ENCODE peak calls at places on chromosomes 11 and 22, in five cellular contexts. One of them, this sample, is unnamed.

GRCh38 chr11:122920579-122920978 is 38.0 kb downstream of the JHY start:
- DNase-seq in neural progenitor cell: peak; percentile 79
- DNase-seq in mesenchymal stem cell: no peak
- DNase-seq in mammary epithelial cell: no peak
- DNase-seq in GM12878: no peak
- DNase-seq in this sample: no peak

GRCh38 chr11:73852049-73852448 is 24.6 kb downstream of the COA4 start:
- DNase-seq in neural progenitor cell: no peak
- DNase-seq in mesenchymal stem cell: no peak
- DNase-seq in mammary epithelial cell: no peak
- DNase-seq in GM12878: no peak
- DNase-seq in this sample: no peak

GRCh38 chr11:46381046-46381835 is at the start of gene MDK:
- DNase-seq in neural progenitor cell: peak; percentile 91
- DNase-seq in mesenchymal stem cell: no peak
- DNase-seq in mammary epithelial cell: no peak
- DNase-seq in GM12878: no peak
- DNase-seq in this sample: no peak

GRCh38 chr11:35969089-35970046 is 25.5 kb downstream of the LDLRAD3 start:
- DNase-seq in neural progenitor cell: no peak
- DNase-seq in mesenchymal stem cell: peak; percentile 49
- DNase-seq in mammary epithelial cell: no peak
- DNase-seq in GM12878: no peak
- DNase-seq in this sample: no peak

GRCh38 chr22:17501679-17502285 is 61.5 kb upstream of the SLC25A18 start:
- DNase-seq in neural progenitor cell: peak; percentile 67
- DNase-seq in mesenchymal stem cell: peak; percentile 65
- DNase-seq in mammary epithelial cell: peak; percentile 53
- DNase-seq in GM12878: peak; percentile 57
- DNase-seq in this sample: peak; percentile 46

GRCh38 chr22:22936915-22937656 is 49.5 kb downstream of the IGLL5 start:
- DNase-seq in neural progenitor cell: no peak
- DNase-seq in mesenchymal stem cell: no peak
- DNase-seq in mammary epithelial cell: no peak
- DNase-seq in GM12878: no peak
- DNase-seq in this sample: no peak

GRCh38 chr11:72958790-72959189 is 144.6 kb downstream of the ATG16L2 start:
- DNase-seq in neural progenitor cell: no peak
- DNase-seq in mesenchymal stem cell: peak; percentile 22
- DNase-seq in mammary epithelial cell: no peak
- DNase-seq in GM12878: no peak
- DNase-seq in this sample: peak; percentile 47

GRCh38 chr22:22520020-22520656 is at the start of gene ZNF280A:
- DNase-seq in neural progenitor cell: peak; percentile 47
- DNase-seq in mesenchymal stem cell: no peak
- DNase-seq in mammary epithelial cell: no peak
- DNase-seq in GM12878: no peak
- DNase-seq in this sample: no peak

GRCh38 chr22:49406047-49406650 is 421.5 kb downstream of the BRD1 start:
- DNase-seq in neural progenitor cell: no peak
- DNase-seq in mesenchymal stem cell: no peak
- DNase-seq in mammary epithelial cell: no peak
- DNase-seq in GM12878: no peak
- DNase-seq in this sample: no peak

GRCh38 chr11:85307381-85307780 is 319.8 kb downstream of the DLG2 start:
- DNase-seq in neural progenitor cell: no peak
- DNase-seq in mesenchymal stem cell: no peak
- DNase-seq in mammary epithelial cell: no peak
- DNase-seq in GM12878: no peak
- DNase-seq in this sample: peak; percentile 41

GRCh38 chr11:45149483-45150056 is 3.1 kb downstream of the PRDM11 start:
- DNase-seq in neural progenitor cell: no peak
- DNase-seq in mesenchymal stem cell: no peak
- DNase-seq in mammary epithelial cell: no peak
- DNase-seq in GM12878: no peak
- DNase-seq in this sample: no peak

GRCh38 chr22:45834241-45834640 is 142.7 kb downstream of the WNT7B start:
- DNase-seq in neural progenitor cell: no peak
- DNase-seq in mesenchymal stem cell: no peak
- DNase-seq in mammary epithelial cell: no peak
- DNase-seq in GM12878: no peak
- DNase-seq in this sample: no peak

GRCh38 chr11:70725272-70725671 is 326.9 kb downstream of the CTTN start:
- DNase-seq in neural progenitor cell: no peak
- DNase-seq in mesenchymal stem cell: no peak
- DNase-seq in mammary epithelial cell: no peak
- DNase-seq in GM12878: no peak
- DNase-seq in this sample: no peak

GRCh38 chr22:41992496-41992895 is 6.1 kb upstream of the WBP2NL start:
- DNase-seq in neural progenitor cell: no peak
- DNase-seq in mesenchymal stem cell: no peak
- DNase-seq in mammary epithelial cell: no peak
- DNase-seq in GM12878: no peak
- DNase-seq in this sample: no peak

GRCh38 chr11:118176400-118177134 is at the start of gene SCN2B:
- DNase-seq in neural progenitor cell: no peak
- DNase-seq in mesenchymal stem cell: no peak
- DNase-seq in mammary epithelial cell: no peak
- DNase-seq in GM12878: no peak
- DNase-seq in this sample: no peak

GRCh38 chr22:41822289-41823057 is 10.4 kb upstream of the SREBF2 start:
- DNase-seq in neural progenitor cell: peak; percentile 35
- DNase-seq in mesenchymal stem cell: peak; percentile 83
- DNase-seq in mammary epithelial cell: peak; percentile 86
- DNase-seq in GM12878: peak; percentile 47
- DNase-seq in this sample: peak; percentile 76

GRCh38 chr11:68950268-68950667 is 30.5 kb downstream of the MRGPRD start:
- DNase-seq in neural progenitor cell: peak; percentile 79
- DNase-seq in mesenchymal stem cell: peak; percentile 55
- DNase-seq in mammary epithelial cell: no peak
- DNase-seq in GM12878: no peak
- DNase-seq in this sample: no peak

GRCh38 chr22:44191036-44191454 is 10.3 kb downstream of the PARVG start:
- DNase-seq in neural progenitor cell: no peak
- DNase-seq in mesenchymal stem cell: no peak
- DNase-seq in mammary epithelial cell: peak; percentile 25
- DNase-seq in GM12878: no peak
- DNase-seq in this sample: peak; percentile 14

GRCh38 chr22:45867906-45868555 is 108.9 kb downstream of the WNT7B start:
- DNase-seq in neural progenitor cell: no peak
- DNase-seq in mesenchymal stem cell: no peak
- DNase-seq in mammary epithelial cell: no peak
- DNase-seq in GM12878: no peak
- DNase-seq in this sample: no peak

GRCh38 chr11:77152846-77153245 is 24.8 kb downstream of the MYO7A start:
- DNase-seq in neural progenitor cell: no peak
- DNase-seq in mesenchymal stem cell: no peak
- DNase-seq in mammary epithelial cell: no peak
- DNase-seq in GM12878: no peak
- DNase-seq in this sample: peak; percentile 35

GRCh38 chr22:39526736-39527171 is 5.8 kb downstream of the RPS19BP1 start:
- DNase-seq in neural progenitor cell: peak; percentile 25
- DNase-seq in mesenchymal stem cell: peak; percentile 20
- DNase-seq in mammary epithelial cell: no peak
- DNase-seq in GM12878: no peak
- DNase-seq in this sample: no peak

GRCh38 chr11:47132490-47132889 is 44.2 kb downstream of the ARFGAP2 start:
- DNase-seq in neural progenitor cell: no peak
- DNase-seq in mesenchymal stem cell: no peak
- DNase-seq in mammary epithelial cell: no peak
- DNase-seq in GM12878: no peak
- DNase-seq in this sample: no peak

GRCh38 chr22:37544955-37545702 is 15.2 kb upstream of the CDC42EP1 start:
- DNase-seq in neural progenitor cell: peak; percentile 83
- DNase-seq in mesenchymal stem cell: peak; percentile 84
- DNase-seq in mammary epithelial cell: peak; percentile 80
- DNase-seq in GM12878: no peak
- DNase-seq in this sample: no peak

GRCh38 chr22:37549704-37550059 is 10.6 kb upstream of the CDC42EP1 start:
- DNase-seq in neural progenitor cell: peak; percentile 40
- DNase-seq in mesenchymal stem cell: peak; percentile 60
- DNase-seq in mammary epithelial cell: no peak
- DNase-seq in GM12878: no peak
- DNase-seq in this sample: peak; percentile 60

GRCh38 chr22:37546436-37547248 is 13.6 kb upstream of the CDC42EP1 start:
- DNase-seq in neural progenitor cell: peak; percentile 70
- DNase-seq in mesenchymal stem cell: peak; percentile 99
- DNase-seq in mammary epithelial cell: no peak
- DNase-seq in GM12878: no peak
- DNase-seq in this sample: no peak

GRCh38 chr22:37545703-37546435 is 14.4 kb upstream of the CDC42EP1 start:
- DNase-seq in neural progenitor cell: peak; percentile 89
- DNase-seq in mesenchymal stem cell: peak; percentile 100
- DNase-seq in mammary epithelial cell: peak; percentile 73
- DNase-seq in GM12878: no peak
- DNase-seq in this sample: peak; percentile 89

GRCh38 chr22:37547249-37547741 is 13.0 kb upstream of the CDC42EP1 start:
- DNase-seq in neural progenitor cell: no peak
- DNase-seq in mesenchymal stem cell: peak; percentile 57
- DNase-seq in mammary epithelial cell: no peak
- DNase-seq in GM12878: no peak
- DNase-seq in this sample: no peak
- H3K9ac ChIP-seq in neural progenitor cell: no peak overlapping the region
- H3K9ac ChIP-seq in mesenchymal stem cell: peak overlapping the region; percentile 63
- H3K9ac ChIP-seq in mammary epithelial cell: no peak overlapping the region
- H3K9ac ChIP-seq in GM12878: no peak overlapping the region
- H3K9ac ChIP-seq in this sample: no peak overlapping the region

GRCh38 chr11:10695821-10696220 is 2.3 kb upstream of the IRAG1 start:
- DNase-seq in neural progenitor cell: no peak
- DNase-seq in mesenchymal stem cell: peak; percentile 72
- DNase-seq in mammary epithelial cell: no peak
- DNase-seq in GM12878: no peak
- DNase-seq in this sample: no peak

GRCh38 chr11:10693509-10694071 is at the start of gene IRAG1:
- DNase-seq in neural progenitor cell: peak; percentile 11
- DNase-seq in mesenchymal stem cell: peak; percentile 74
- DNase-seq in mammary epithelial cell: no peak
- DNase-seq in GM12878: no peak
- DNase-seq in this sample: peak; percentile 62

GRCh38 chr11:10696797-10697620 is 3.5 kb upstream of the IRAG1 start:
- DNase-seq in neural progenitor cell: no peak
- DNase-seq in mesenchymal stem cell: no peak
- DNase-seq in mammary epithelial cell: no peak
- DNase-seq in GM12878: no peak
- DNase-seq in this sample: no peak

GRCh38 chr11:10692716-10693115 is 839 bp downstream of the IRAG1 start:
- DNase-seq in neural progenitor cell: no peak
- DNase-seq in mesenchymal stem cell: no peak
- DNase-seq in mammary epithelial cell: no peak
- DNase-seq in GM12878: no peak
- DNase-seq in this sample: no peak

GRCh38 chr11:10694481-10695239 is 1.1 kb upstream of the IRAG1 start:
- DNase-seq in neural progenitor cell: no peak
- DNase-seq in mesenchymal stem cell: peak; percentile 26
- DNase-seq in mammary epithelial cell: no peak
- DNase-seq in GM12878: no peak
- DNase-seq in this sample: peak; percentile 62
- H3K27ac ChIP-seq in neural progenitor cell: no peak overlapping the region
- H3K27ac ChIP-seq in mesenchymal stem cell: no peak overlapping the region
- H3K27ac ChIP-seq in mammary epithelial cell: no peak overlapping the region
- H3K27ac ChIP-seq in GM12878: no peak overlapping the region
- H3K27ac ChIP-seq in this sample: no peak overlapping the region

GRCh38 chr11:111605681-111606080 is 3.4 kb downstream of the SIK2 start:
- DNase-seq in neural progenitor cell: no peak
- DNase-seq in mesenchymal stem cell: no peak
- DNase-seq in mammary epithelial cell: no peak
- DNase-seq in GM12878: no peak
- DNase-seq in this sample: no peak

GRCh38 chr11:111604392-111605009 is 2.3 kb downstream of the SIK2 start:
- DNase-seq in neural progenitor cell: peak; percentile 79
- DNase-seq in mesenchymal stem cell: peak; percentile 67
- DNase-seq in mammary epithelial cell: peak; percentile 34
- DNase-seq in GM12878: peak; percentile 23
- DNase-seq in this sample: peak; percentile 29

GRCh38 chr11:111601979-111602864 is at the start of gene SIK2:
- DNase-seq in neural progenitor cell: peak; percentile 99
- DNase-seq in mesenchymal stem cell: peak; percentile 95
- DNase-seq in mammary epithelial cell: peak; percentile 94
- DNase-seq in GM12878: peak; percentile 88
- DNase-seq in this sample: peak; percentile 83

GRCh38 chr11:111602865-111603632 is 800 bp downstream of the SIK2 start:
- DNase-seq in neural progenitor cell: peak; percentile 69
- DNase-seq in mesenchymal stem cell: peak; percentile 64
- DNase-seq in mammary epithelial cell: peak; percentile 37
- DNase-seq in GM12878: no peak
- DNase-seq in this sample: peak; percentile 37

GRCh38 chr11:111603633-111604130 is 1.4 kb downstream of the SIK2 start:
- DNase-seq in neural progenitor cell: no peak
- DNase-seq in mesenchymal stem cell: peak; percentile 35
- DNase-seq in mammary epithelial cell: no peak
- DNase-seq in GM12878: no peak
- DNase-seq in this sample: no peak
- H3K9ac ChIP-seq in neural progenitor cell: no peak overlapping the region
- H3K9ac ChIP-seq in mesenchymal stem cell: peak overlapping the region; percentile 97
- H3K9ac ChIP-seq in mammary epithelial cell: peak overlapping the region; percentile 99
- H3K9ac ChIP-seq in GM12878: peak overlapping the region; percentile 30
- H3K9ac ChIP-seq in this sample: peak overlapping the region; percentile 98

GRCh38 chr11:102552447-102553200 is 22.1 kb upstream of the MMP7 start:
- DNase-seq in neural progenitor cell: no peak
- DNase-seq in mesenchymal stem cell: no peak
- DNase-seq in mammary epithelial cell: peak; percentile 92
- DNase-seq in GM12878: no peak
- DNase-seq in this sample: peak; percentile 94

GRCh38 chr11:102555091-102555490 is 24.5 kb upstream of the MMP7 start:
- DNase-seq in neural progenitor cell: peak; percentile 5
- DNase-seq in mesenchymal stem cell: no peak
- DNase-seq in mammary epithelial cell: no peak
- DNase-seq in GM12878: no peak
- DNase-seq in this sample: no peak

GRCh38 chr11:102551188-102551781 is 20.7 kb upstream of the MMP7 start:
- DNase-seq in neural progenitor cell: peak; percentile 12
- DNase-seq in mesenchymal stem cell: no peak
- DNase-seq in mammary epithelial cell: no peak
- DNase-seq in GM12878: no peak
- DNase-seq in this sample: no peak

GRCh38 chr11:102553835-102554282 is 23.3 kb upstream of the MMP7 start:
- DNase-seq in neural progenitor cell: no peak
- DNase-seq in mesenchymal stem cell: no peak
- DNase-seq in mammary epithelial cell: peak; percentile 84
- DNase-seq in GM12878: peak; percentile 78
- DNase-seq in this sample: no peak

GRCh38 chr11:102552020-102552419 is 21.5 kb upstream of the MMP7 start:
- DNase-seq in neural progenitor cell: no peak
- DNase-seq in mesenchymal stem cell: no peak
- DNase-seq in mammary epithelial cell: no peak
- DNase-seq in GM12878: no peak
- DNase-seq in this sample: no peak
- H3K27ac ChIP-seq in neural progenitor cell: no peak overlapping the region
- H3K27ac ChIP-seq in mesenchymal stem cell: no peak overlapping the region
- H3K27ac ChIP-seq in mammary epithelial cell: no peak overlapping the region
- H3K27ac ChIP-seq in GM12878: peak overlapping the region; percentile 4
- H3K27ac ChIP-seq in this sample: peak overlapping the region; percentile 76

This sample was measured in astrocyte.